ENCODE peak calls at places on chromosomes 11 and 22, in five cellular contexts. One of them, this sample, is unnamed.
A peak's percentile ranks its signal among the peaks of the same experiment; 100 is the strongest.

GRCh38 chr11:86172894-86173293 is 71.7 kb upstream of the EED start:
- DNase-seq in endothelial cell of umbilical vein: peak; percentile 60
- DNase-seq in lung: no peak
- DNase-seq in prostate gland: no peak
- DNase-seq in transverse colon: no peak
- DNase-seq in this sample: no peak

GRCh38 chr11:103727262-103727661 is 309.2 kb upstream of the DDI1 start:
- DNase-seq in prostate gland: no peak
- DNase-seq in transverse colon: no peak
- DNase-seq in endothelial cell of umbilical vein: no peak
- DNase-seq in lung: no peak
- DNase-seq in this sample: no peak

GRCh38 chr11:27242591-27242990 is 120.4 kb downstream of the CCDC34 start:
- DNase-seq in endothelial cell of umbilical vein: no peak
- DNase-seq in prostate gland: no peak
- DNase-seq in lung: no peak
- DNase-seq in transverse colon: no peak
- DNase-seq in this sample: peak; percentile 15

GRCh38 chr11:96263361-96263763 is 79.6 kb downstream of the MAML2 start:
- DNase-seq in prostate gland: no peak
- DNase-seq in lung: no peak
- DNase-seq in transverse colon: no peak
- DNase-seq in endothelial cell of umbilical vein: peak; percentile 45
- DNase-seq in this sample: no peak

GRCh38 chr22:35627267-35628041 is 10.3 kb upstream of the MB start:
- DNase-seq in prostate gland: peak; percentile 89
- DNase-seq in endothelial cell of umbilical vein: peak; percentile 76
- DNase-seq in lung: peak; percentile 82
- DNase-seq in transverse colon: peak; percentile 90
- DNase-seq in this sample: no peak

GRCh38 chr11:110710520-110711381 is 1.5 kb downstream of the ARHGAP20 start:
- DNase-seq in endothelial cell of umbilical vein: peak; percentile 29
- DNase-seq in lung: peak; percentile 52
- DNase-seq in transverse colon: peak; percentile 40
- DNase-seq in prostate gland: peak; percentile 51
- DNase-seq in this sample: no peak

GRCh38 chr11:78576549-78577097 is 2.0 kb upstream of the NARS2 start:
- DNase-seq in transverse colon: no peak
- DNase-seq in endothelial cell of umbilical vein: peak; percentile 17
- DNase-seq in prostate gland: no peak
- DNase-seq in lung: no peak
- DNase-seq in this sample: no peak

GRCh38 chr11:133710241-133710640 is 135.1 kb downstream of the SPATA19 start:
- DNase-seq in prostate gland: no peak
- DNase-seq in endothelial cell of umbilical vein: no peak
- DNase-seq in transverse colon: no peak
- DNase-seq in lung: no peak
- DNase-seq in this sample: no peak

GRCh38 chr11:126318642-126319373 is 14.9 kb downstream of the DCPS start:
- DNase-seq in endothelial cell of umbilical vein: no peak
- DNase-seq in lung: peak; percentile 41
- DNase-seq in transverse colon: peak; percentile 17
- DNase-seq in prostate gland: peak; percentile 45
- DNase-seq in this sample: peak; percentile 95

GRCh38 chr22:38755911-38756532 is at the start of gene SUN2:
- DNase-seq in transverse colon: peak; percentile 96
- DNase-seq in lung: peak; percentile 94
- DNase-seq in prostate gland: peak; percentile 95
- DNase-seq in endothelial cell of umbilical vein: peak; percentile 88
- DNase-seq in this sample: peak; percentile 72

GRCh38 chr11:128492461-128492860 is 94.9 kb downstream of the ETS1 start:
- DNase-seq in transverse colon: no peak
- DNase-seq in prostate gland: no peak
- DNase-seq in endothelial cell of umbilical vein: peak; percentile 76
- DNase-seq in lung: no peak
- DNase-seq in this sample: no peak

GRCh38 chr22:36369922-36370781 is 17.6 kb downstream of the MYH9 start:
- DNase-seq in lung: peak; percentile 77
- DNase-seq in prostate gland: peak; percentile 57
- DNase-seq in endothelial cell of umbilical vein: peak; percentile 76
- DNase-seq in transverse colon: peak; percentile 80
- DNase-seq in this sample: no peak

GRCh38 chr11:130706572-130706971 is 209.7 kb downstream of the SNX19 start:
- DNase-seq in endothelial cell of umbilical vein: no peak
- DNase-seq in lung: no peak
- DNase-seq in transverse colon: no peak
- DNase-seq in prostate gland: no peak
- DNase-seq in this sample: no peak

DNA sequence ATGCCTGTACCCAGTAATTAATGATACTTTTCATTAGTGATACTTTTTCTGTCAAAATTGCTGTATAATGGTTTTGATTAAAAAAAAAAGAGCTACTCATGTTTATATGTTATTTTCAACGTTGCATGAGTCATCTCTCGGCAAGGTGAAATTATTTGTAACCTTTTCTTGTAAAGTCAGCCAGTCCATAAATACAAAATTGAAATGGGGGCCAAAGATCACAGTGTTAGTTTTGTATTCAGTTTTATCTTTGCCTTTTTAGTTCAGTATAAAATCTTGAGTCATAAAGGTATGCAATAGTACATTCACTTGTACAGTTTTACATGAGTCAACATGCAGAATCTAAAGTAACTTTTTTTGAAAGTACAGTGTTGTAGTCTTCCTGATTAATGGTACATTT is 4.3 kb downstream of the ARHGEF12 start:
- DNase-seq in transverse colon: no peak
- DNase-seq in prostate gland: no peak
- DNase-seq in endothelial cell of umbilical vein: peak; percentile 81
- DNase-seq in lung: no peak
- DNase-seq in this sample: no peak
- H3K4me3 ChIP-seq in transverse colon: no peak overlapping the region
- H3K4me3 ChIP-seq in prostate gland: no peak overlapping the region
- H3K4me3 ChIP-seq in endothelial cell of umbilical vein: peak overlapping the region; percentile 96
- H3K4me3 ChIP-seq in lung: no peak overlapping the region
- H3K4me3 ChIP-seq in this sample: no peak overlapping the region

DNA sequence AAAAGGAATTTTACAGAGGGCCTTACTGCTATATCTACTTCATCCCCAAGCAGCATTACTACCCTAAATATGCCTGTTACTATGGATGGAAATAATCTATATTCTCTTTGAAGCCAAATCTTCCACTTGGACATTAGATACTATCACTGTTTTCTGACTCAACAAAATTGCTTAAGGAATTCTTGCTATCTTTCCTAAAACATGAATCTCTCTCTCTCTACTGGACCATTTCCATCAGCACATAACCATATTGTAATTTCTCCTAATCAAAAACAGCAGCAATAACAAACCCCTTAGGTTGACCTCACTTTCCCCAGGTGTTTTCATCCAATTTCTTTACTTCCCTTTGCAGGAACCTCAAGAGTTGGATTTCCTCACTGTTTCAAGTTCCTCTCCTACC is 67.9 kb upstream of the BLID start:
- DNase-seq in lung: no peak
- DNase-seq in transverse colon: no peak
- DNase-seq in prostate gland: no peak
- DNase-seq in endothelial cell of umbilical vein: no peak
- DNase-seq in this sample: no peak
- H3K4me3 ChIP-seq in lung: no peak overlapping the region
- H3K4me3 ChIP-seq in transverse colon: no peak overlapping the region
- H3K4me3 ChIP-seq in prostate gland: no peak overlapping the region
- H3K4me3 ChIP-seq in endothelial cell of umbilical vein: no peak overlapping the region
- H3K4me3 ChIP-seq in this sample: no peak overlapping the region

GRCh38 chr11:62546244-62546936 is at the start of gene AHNAK:
- DNase-seq in lung: peak; percentile 86
- DNase-seq in prostate gland: peak; percentile 92
- DNase-seq in transverse colon: peak; percentile 92
- DNase-seq in endothelial cell of umbilical vein: peak; percentile 56
- DNase-seq in this sample: no peak

GRCh38 chr11:62547691-62548281 is 1.2 kb upstream of the AHNAK start:
- DNase-seq in endothelial cell of umbilical vein: peak; percentile 37
- DNase-seq in lung: no peak
- DNase-seq in prostate gland: peak; percentile 92
- DNase-seq in transverse colon: no peak
- DNase-seq in this sample: no peak

GRCh38 chr11:62545437-62546243 is 966 bp downstream of the AHNAK start:
- DNase-seq in endothelial cell of umbilical vein: peak; percentile 88
- DNase-seq in transverse colon: peak; percentile 93
- DNase-seq in prostate gland: peak; percentile 92
- DNase-seq in lung: peak; percentile 95
- DNase-seq in this sample: no peak

GRCh38 chr11:62546937-62547625 is 475 bp upstream of the AHNAK start:
- DNase-seq in prostate gland: peak; percentile 28
- DNase-seq in transverse colon: peak; percentile 54
- DNase-seq in endothelial cell of umbilical vein: peak; percentile 56
- DNase-seq in lung: no peak
- DNase-seq in this sample: no peak

GRCh38 chr11:62548545-62549335 is 2.1 kb upstream of the AHNAK start:
- DNase-seq in lung: no peak
- DNase-seq in prostate gland: peak; percentile 83
- DNase-seq in endothelial cell of umbilical vein: peak; percentile 69
- DNase-seq in transverse colon: peak; percentile 68
- DNase-seq in this sample: no peak
- H3K4me3 ChIP-seq in lung: no peak overlapping the region
- H3K4me3 ChIP-seq in prostate gland: no peak overlapping the region
- H3K4me3 ChIP-seq in endothelial cell of umbilical vein: no peak overlapping the region
- H3K4me3 ChIP-seq in transverse colon: no peak overlapping the region
- H3K4me3 ChIP-seq in this sample: no peak overlapping the region

GRCh38 chr11:26014456-26015115 is 317.3 kb upstream of the ANO3 start:
- DNase-seq in prostate gland: no peak
- DNase-seq in lung: no peak
- DNase-seq in transverse colon: no peak
- DNase-seq in endothelial cell of umbilical vein: no peak
- DNase-seq in this sample: no peak
- H3K4me3 ChIP-seq in prostate gland: no peak overlapping the region
- H3K4me3 ChIP-seq in lung: no peak overlapping the region
- H3K4me3 ChIP-seq in transverse colon: no peak overlapping the region
- H3K4me3 ChIP-seq in endothelial cell of umbilical vein: no peak overlapping the region
- H3K4me3 ChIP-seq in this sample: no peak overlapping the region

DNA sequence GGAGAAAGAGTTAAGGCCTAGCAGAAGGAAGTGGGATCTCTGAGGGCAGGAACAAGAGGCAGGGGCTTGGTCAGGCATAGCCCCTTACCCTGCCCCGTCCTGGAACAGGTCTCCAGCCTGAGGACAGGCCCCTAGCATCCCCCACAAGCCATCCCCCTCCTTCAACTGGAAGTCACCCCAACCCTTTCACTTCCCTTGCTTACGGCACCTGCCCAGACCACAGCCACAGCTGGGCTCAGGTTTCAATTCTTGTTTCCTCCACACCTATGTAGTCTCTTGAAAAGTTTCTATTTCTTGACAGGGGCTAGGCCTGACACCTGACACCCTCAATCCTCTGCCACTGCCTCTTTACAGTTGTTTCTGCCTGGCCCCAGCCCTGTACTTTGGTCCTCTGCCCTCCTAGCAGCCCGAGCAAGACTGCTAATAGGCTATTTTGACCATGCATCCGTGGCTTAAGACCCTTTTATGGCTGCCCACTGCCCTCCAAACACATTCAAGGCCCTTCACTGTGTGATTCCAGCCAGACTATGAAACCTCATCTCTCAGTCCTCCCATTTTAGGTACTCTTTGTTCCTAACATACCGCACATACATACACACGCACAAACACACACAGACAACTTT is 10.9 kb upstream of the FCHSD2 start:
- DNase-seq in transverse colon: peak; percentile 73
- DNase-seq in lung: no peak
- DNase-seq in prostate gland: no peak
- DNase-seq in endothelial cell of umbilical vein: no peak
- DNase-seq in this sample: peak; percentile 92
- H3K4me3 ChIP-seq in transverse colon: no peak overlapping the region
- H3K4me3 ChIP-seq in lung: no peak overlapping the region
- H3K4me3 ChIP-seq in prostate gland: no peak overlapping the region
- H3K4me3 ChIP-seq in endothelial cell of umbilical vein: no peak overlapping the region
- H3K4me3 ChIP-seq in this sample: peak overlapping the region; percentile 20